ENCODE peak calls at places on chromosomes 1 and 21, in eight cellular contexts. V is uterus; Y is naive thymus-derived CD4-positive, alpha-beta T cell; L is hepatocyte; C is SJCRH30; K is heart left ventricle; I is lower lobe of right lung; A is CD4-positive, alpha-beta memory T cell. O is an unnamed sample. For H3K4me1, the result is how much of the 10 kb centered on the place peaks cover.

GRCh38 chr1:6483010-6483760 is 8.3 kb downstream of the PLEKHG5 start:
- DNase-seq in V (no peak), Y (no peak), L (no peak), C (no peak), K (no peak), I (peak), A (no peak), O (peak)

GRCh38 chr1:207964195-207964966 is 53.5 kb upstream of the CD34 start:
- DNase-seq in V (no peak), Y (no peak), L (no peak), C (no peak), K (no peak), I (no peak), A (no peak), O (no peak)

GRCh38 chr1:21518774-21519455 is 9.7 kb downstream of the ALPL start:
- DNase-seq in V (no peak), Y (no peak), L (no peak), C (no peak), K (no peak), I (no peak), A (no peak), O (no peak)

GRCh38 chr1:156703741-156704140 is 1.6 kb downstream of the CRABP2 start:
- DNase-seq in V (no peak), Y (no peak), L (no peak), C (peak), K (peak), I (no peak), A (no peak), O (no peak)

GRCh38 chr1:89633745-89634625 is 1.1 kb downstream of the LRRC8C start:
- DNase-seq in V (peak), Y (no peak), L (peak), C (peak), K (no peak), I (no peak), A (peak), O (peak)

GRCh38 chr1:200035956-200036615 is 8.6 kb downstream of the NR5A2 start:
- DNase-seq in V (no peak), Y (no peak), L (peak), C (no peak), K (no peak), I (no peak), A (no peak), O (peak)

GRCh38 chr1:39531526-39531925 is 40.1 kb downstream of the BMP8A start:
- DNase-seq in V (no peak), Y (no peak), L (no peak), C (no peak), K (no peak), I (no peak), A (no peak), O (no peak)

GRCh38 chr1:44284184-44284583 is 70.9 kb downstream of the ERI3 start:
- DNase-seq in V (no peak), Y (no peak), L (no peak), C (no peak), K (no peak), I (no peak), A (no peak), O (no peak)

GRCh38 chr1:90413519-90413918 is 303.6 kb downstream of the BARHL2 start:
- DNase-seq in V (no peak), Y (no peak), L (no peak), C (no peak), K (no peak), I (no peak), A (no peak), O (no peak)

GRCh38 chr1:241782396-241782795 is 65.6 kb upstream of the EXO1 start:
- DNase-seq in V (no peak), Y (no peak), L (no peak), C (no peak), K (no peak), I (no peak), A (no peak), O (no peak)

GRCh38 chr21:45825209-45825602 is 156.4 kb upstream of the COL6A1 start:
- DNase-seq in V (peak), Y (no peak), L (no peak), C (no peak), K (no peak), I (no peak), A (no peak), O (no peak)

GRCh38 chr1:89259283-89259971 is 13.2 kb downstream of the GBP5 start:
- DNase-seq in V (no peak), Y (no peak), L (no peak), C (no peak), K (no peak), I (peak), A (peak), O (no peak)

GRCh38 chr1:1425753-1426495 is 4.8 kb upstream of the ANKRD65 start:
- DNase-seq in V (no peak), Y (no peak), L (no peak), C (peak), K (peak), I (peak), A (no peak), O (no peak)

GRCh38 chr1:167627865-167628641 is 2.0 kb upstream of the RCSD1 start:
- DNase-seq in V (peak), Y (peak), L (no peak), C (peak), K (peak), I (no peak), A (peak), O (no peak)

GRCh38 chr21:44325386-44326271 is 13.6 kb downstream of the CFAP410 start:
- DNase-seq in V (no peak), Y (no peak), L (no peak), C (no peak), K (no peak), I (no peak), A (no peak), O (no peak)

GRCh38 chr1:213136190-213136917 is 85.3 kb downstream of the RPS6KC1 start:
- DNase-seq in V (no peak), Y (no peak), L (peak), C (no peak), K (no peak), I (no peak), A (no peak), O (peak)

GRCh38 chr1:201686709-201687455 is 142.1 kb upstream of the IPO9 start:
- DNase-seq in V (no peak), Y (no peak), L (peak), C (peak), K (no peak), I (no peak), A (no peak), O (peak)

GRCh38 chr1:189657715-189658114 is 819.9 kb downstream of the BRINP3 start:
- DNase-seq in V (no peak), Y (no peak), L (no peak), C (no peak), K (no peak), I (no peak), A (no peak), O (no peak)

GRCh38 chr1:57741521-57741920 is 317.7 kb upstream of the DAB1 start:
- DNase-seq in V (no peak), Y (no peak), L (no peak), C (no peak), K (no peak), I (no peak), A (no peak), O (no peak)

GRCh38 chr1:151282883-151283725 is 1.0 kb downstream of the ZNF687 start:
- DNase-seq in V (peak), Y (peak), L (peak), C (peak), K (peak), I (peak), A (peak), O (peak)

GRCh38 chr1:241533375-241534115 is 1.4 kb downstream of the KMO start:
- DNase-seq in V (no peak), Y (no peak), L (no peak), C (no peak), K (no peak), I (no peak), A (no peak), O (no peak)

GRCh38 chr21:25896657-25897056 is 161.9 kb downstream of the GABPA start:
- DNase-seq in V (no peak), Y (no peak), L (no peak), C (no peak), K (no peak), I (no peak), A (no peak), O (no peak)

GRCh38 chr1:77412069-77412793 is 130.4 kb downstream of the AK5 start:
- DNase-seq in V (no peak), Y (no peak), L (no peak), C (no peak), K (no peak), I (no peak), A (no peak), O (no peak)

GRCh38 chr1:3522564-3523270 is 68.3 kb downstream of the ARHGEF16 start:
- DNase-seq in V (no peak), Y (no peak), L (peak), C (no peak), K (no peak), I (no peak), A (no peak), O (no peak)

GRCh38 chr1:34164510-34165381 is at the start of gene CSMD2:
- DNase-seq in V (no peak), Y (no peak), L (peak), C (no peak), K (peak), I (no peak), A (no peak), O (no peak)

GRCh38 chr1:81619156-81619555 is 181.6 kb upstream of the ADGRL2 start:
- DNase-seq in V (no peak), Y (no peak), L (no peak), C (no peak), K (no peak), I (no peak), A (no peak), O (no peak)

GRCh38 chr1:114080511-114081144 is 73.0 kb downstream of the SYT6 start:
- DNase-seq in V (no peak), Y (no peak), L (no peak), C (no peak), K (no peak), I (no peak), A (no peak), O (no peak)

GRCh38 chr21:35190201-35190701 is 141.1 kb upstream of the RUNX1 start:
- DNase-seq in V (no peak), Y (no peak), L (peak), C (peak), K (no peak), I (no peak), A (no peak), O (no peak)

GRCh38 chr1:41498391-41498790 is 13.9 kb upstream of the EDN2 start:
- DNase-seq in V (no peak), Y (no peak), L (no peak), C (no peak), K (no peak), I (no peak), A (no peak), O (no peak)

GRCh38 chr1:109793486-109794318 is 30.0 kb upstream of the EPS8L3 start:
- DNase-seq in V (peak), Y (no peak), L (peak), C (no peak), K (no peak), I (peak), A (peak), O (peak)

GRCh38 chr21:36320421-36321324 is 676 bp downstream of the MORC3 start:
- DNase-seq in V (peak), Y (no peak), L (peak), C (peak), K (peak), I (peak), A (peak), O (peak)

GRCh38 chr1:30402031-30402430 is 321.4 kb downstream of the MATN1 start:
- DNase-seq in V (no peak), Y (no peak), L (no peak), C (no peak), K (no peak), I (no peak), A (no peak), O (no peak)

GRCh38 chr1:237031480-237031879 is 10.5 kb upstream of the RYR2 start:
- DNase-seq in V (no peak), Y (no peak), L (no peak), C (no peak), K (no peak), I (no peak), A (no peak), O (no peak)

GRCh38 chr1:153261793-153262371 is 2.4 kb downstream of the LORICRIN start:
- DNase-seq in V (no peak), Y (no peak), L (no peak), C (no peak), K (no peak), I (no peak), A (no peak), O (no peak)

GRCh38 chr1:11924334-11925195 is 1.7 kb downstream of the KIAA2013 start:
- DNase-seq in V (no peak), Y (no peak), L (no peak), C (no peak), K (no peak), I (no peak), A (no peak), O (peak)

GRCh38 chr1:31650161-31650560 is 5.5 kb upstream of the PEF1 start:
- DNase-seq in V (no peak), Y (no peak), L (no peak), C (no peak), K (no peak), I (no peak), A (no peak), O (no peak)

DNA sequence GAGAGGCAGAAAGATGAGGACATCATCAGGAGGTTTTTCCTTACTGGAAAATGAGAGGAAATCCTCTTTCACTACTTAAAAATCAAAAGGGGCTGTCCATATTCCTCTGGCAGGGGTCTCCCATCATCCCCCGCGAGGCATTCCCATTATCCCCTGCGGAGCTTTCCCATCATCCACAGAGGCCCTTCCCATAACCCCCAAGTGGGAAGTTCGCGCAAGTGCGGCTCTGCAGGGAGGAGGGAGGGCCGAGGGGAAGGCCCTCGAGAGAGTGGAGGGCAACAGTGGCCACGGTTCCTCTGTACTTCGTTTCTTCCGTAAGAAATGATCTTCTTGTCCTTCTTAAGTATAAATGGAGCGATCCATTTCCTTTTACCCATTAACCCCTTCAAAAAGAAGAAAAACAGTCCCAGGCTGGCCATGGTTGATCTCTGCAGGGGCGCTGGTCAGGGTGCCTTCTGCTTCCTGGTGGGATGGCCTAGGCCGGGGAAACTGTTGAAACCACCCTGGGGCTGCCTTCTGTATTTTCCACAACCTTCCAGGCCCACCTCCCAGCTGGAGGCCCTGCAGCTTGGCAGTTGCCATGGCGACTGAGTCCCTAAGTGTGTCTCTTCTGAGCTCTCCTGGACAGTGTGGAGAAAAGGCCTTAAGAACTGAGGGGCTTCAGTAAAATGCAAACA is 3.5 kb upstream of the RSPH1 start:
- DNase-seq in V (no peak), Y (no peak), L (no peak), C (peak), K (no peak), I (no peak), A (no peak), O (peak)
- H3K4me3 ChIP-seq in V (no peak), Y (no peak), L (no peak), C (no peak), K (no peak), I (no peak), A (no peak), O (no peak)

GRCh38 chr1:18484276-18484675 is 3.5 kb downstream of the KLHDC7A start:
- DNase-seq in V (no peak), Y (no peak), L (no peak), C (no peak), K (no peak), I (no peak), A (no peak), O (no peak)
- H3K4me1 ChIP-seq in V (under half), Y (under half), L (under half), C (under half), K (under half), I (under half), A (under half), O (under half)

GRCh38 chr1:161486806-161487482 is 18.3 kb upstream of the FCGR2A start:
- DNase-seq in V (peak), Y (peak), L (peak), C (peak), K (no peak), I (no peak), A (peak), O (peak)

GRCh38 chr1:161483361-161483760 is 21.9 kb upstream of the FCGR2A start:
- DNase-seq in V (no peak), Y (no peak), L (no peak), C (no peak), K (no peak), I (no peak), A (no peak), O (no peak)

GRCh38 chr1:161484613-161485012 is 20.6 kb upstream of the FCGR2A start:
- DNase-seq in V (no peak), Y (no peak), L (no peak), C (peak), K (no peak), I (no peak), A (no peak), O (no peak)

GRCh38 chr1:161491472-161491871 is 13.8 kb upstream of the FCGR2A start:
- DNase-seq in V (no peak), Y (peak), L (no peak), C (no peak), K (no peak), I (no peak), A (peak), O (no peak)

DNA sequence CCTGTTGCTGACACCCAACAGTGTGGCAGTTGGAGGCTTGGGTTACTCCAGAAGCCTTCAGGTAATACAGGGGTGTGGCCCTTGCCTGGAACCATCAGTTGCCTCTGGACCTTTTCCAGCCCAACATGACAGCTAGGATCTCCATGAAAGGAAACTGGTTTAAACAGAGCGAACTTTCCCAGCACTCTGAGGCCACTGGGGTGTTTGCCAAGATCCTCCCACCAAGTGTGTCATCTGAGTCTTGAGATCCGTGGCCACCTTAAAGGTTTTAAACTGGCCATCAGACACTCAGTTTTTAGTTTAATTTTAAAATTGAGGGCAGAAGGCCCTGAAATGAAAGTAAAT is 17.8 kb upstream of the FCGR2A start:
- DNase-seq in V (peak), Y (no peak), L (no peak), C (no peak), K (no peak), I (no peak), A (no peak), O (peak)
- H3K4me3 ChIP-seq in V (no peak), Y (no peak), L (no peak), C (no peak), K (no peak), I (peak), A (no peak), O (no peak)

DNA sequence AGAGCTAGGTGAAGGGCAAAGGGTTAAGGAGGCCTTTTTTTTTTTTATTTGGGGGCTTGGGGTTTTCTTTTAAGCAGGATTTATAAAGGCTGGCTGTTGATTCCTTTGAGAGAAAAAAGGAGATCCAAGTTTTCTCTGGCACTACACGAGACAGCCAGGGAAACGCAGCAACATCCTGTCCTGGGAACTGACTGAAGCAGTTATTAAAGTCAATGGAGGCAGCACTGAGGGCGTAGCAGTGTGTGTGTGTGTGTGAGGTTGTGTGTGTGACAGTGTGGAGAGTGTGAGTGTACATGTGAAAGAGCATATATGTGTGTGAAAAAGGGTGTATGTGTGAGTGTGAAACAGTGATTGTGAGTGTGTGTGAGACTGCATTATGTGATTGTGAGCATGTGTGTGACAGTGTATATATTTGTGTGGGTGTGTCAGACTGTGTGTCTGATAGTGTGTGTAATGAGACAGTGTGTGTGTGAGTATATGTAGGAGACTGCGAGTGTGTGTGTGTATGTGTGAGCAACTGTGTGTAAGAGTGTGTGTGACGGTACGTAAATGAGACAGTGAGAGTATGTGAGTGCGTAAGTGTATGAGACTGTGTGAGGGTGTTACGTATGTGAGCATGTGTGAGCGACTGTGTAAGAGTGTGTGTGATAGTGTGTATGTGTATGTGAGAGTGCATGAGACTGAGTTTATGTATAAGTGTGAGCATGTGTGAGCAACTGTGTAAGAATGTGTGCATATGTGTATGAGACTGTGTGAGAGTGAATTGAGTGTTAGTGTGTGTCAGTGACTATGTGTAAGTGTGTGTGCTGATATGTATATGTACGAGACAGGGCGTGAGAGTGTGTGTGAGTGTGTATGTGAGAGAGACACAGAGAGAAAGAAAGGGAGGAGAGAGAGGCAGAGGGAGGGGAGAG is 66.0 kb upstream of the TIAM1 start:
- DNase-seq in V (no peak), Y (no peak), L (no peak), C (no peak), K (no peak), I (no peak), A (no peak), O (no peak)
- H3K4me1 ChIP-seq in V (under half), Y (under half), L (under half), C (under half), K (under half), I (under half), A (under half), O (under half)

DNA sequence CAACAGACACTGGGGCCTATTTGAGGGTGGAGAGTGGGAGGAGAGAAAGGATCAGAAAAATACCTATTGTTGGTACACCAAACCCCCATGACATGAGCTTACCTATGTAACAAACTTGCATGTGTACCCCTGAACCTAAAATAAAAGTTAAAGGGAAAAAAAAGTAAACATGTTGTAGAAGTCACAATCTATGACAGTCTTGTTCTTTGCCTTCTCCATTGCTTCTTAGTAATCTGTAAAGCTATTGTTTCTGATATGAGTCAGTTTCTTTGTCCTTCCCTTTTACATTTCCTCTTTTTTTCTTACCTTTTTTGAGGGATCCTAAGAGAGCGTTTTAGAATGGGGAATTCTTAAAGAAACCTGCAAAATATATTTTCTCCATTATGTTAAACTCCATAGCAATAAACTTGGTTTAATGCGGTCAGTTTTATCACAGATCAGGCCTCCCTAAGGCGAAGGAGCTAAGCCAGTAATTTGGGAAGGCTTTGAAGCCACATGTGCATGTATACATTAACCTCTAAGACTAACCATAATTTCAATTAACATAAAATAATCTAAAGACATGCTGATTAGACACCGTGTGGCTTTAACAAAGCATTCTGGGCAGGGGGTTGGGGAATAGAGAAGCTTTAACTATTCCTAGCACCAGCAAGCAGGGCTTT is 77.8 kb upstream of the C1orf105 start:
- DNase-seq in V (no peak), Y (no peak), L (no peak), C (no peak), K (no peak), I (no peak), A (no peak), O (no peak)
- H3K4me3 ChIP-seq in V (no peak), Y (no peak), L (no peak), C (no peak), K (no peak), I (no peak), A (no peak), O (no peak)

O was measured in colonic mucosa.